ENCODE peak calls at places on chromosome 19, in six cellular contexts. T is astrocyte of the spinal cord; L is CD8-positive, alpha-beta T cell; Z is mucosa of descending colon; K is HCT116; J is GM23338. D is an unnamed sample.

GRCh38 chr19:582497-583197 is 7.0 kb upstream of the HCN2 start:
- DNase-seq in T (peak), L (no peak), Z (no peak), K (no peak), J (peak), D (no peak)

GRCh38 chr19:14497347-14497921 is 1.5 kb upstream of the GIPC1 start:
- DNase-seq in T (no peak), L (no peak), Z (peak), K (no peak), J (peak), D (no peak)

GRCh38 chr19:403221-404036 is 5.5 kb downstream of the C2CD4C start:
- DNase-seq in T (no peak), L (no peak), Z (peak), K (no peak), J (no peak), D (no peak)

GRCh38 chr19:14632286-14632685 is 42.4 kb downstream of the ADGRE3 start:
- DNase-seq in T (no peak), L (no peak), Z (no peak), K (peak), J (peak), D (peak)

GRCh38 chr19:31286491-31286890 is 62.7 kb downstream of the TSHZ3 start:
- DNase-seq in T (no peak), L (no peak), Z (no peak), K (no peak), J (no peak), D (no peak)

GRCh38 chr19:48095637-48096175 is 14.9 kb downstream of the PLA2G4C start:
- DNase-seq in T (no peak), L (no peak), Z (no peak), K (no peak), J (no peak), D (no peak)

GRCh38 chr19:17121736-17122293 is 46.2 kb downstream of the MYO9B start:
- DNase-seq in T (peak), L (no peak), Z (no peak), K (no peak), J (no peak), D (peak)

GRCh38 chr19:7434391-7434790 is 54.4 kb downstream of the PEX11G start:
- DNase-seq in T (no peak), L (no peak), Z (no peak), K (no peak), J (no peak), D (no peak)

GRCh38 chr19:45150731-45151725 is 9.8 kb downstream of the NKPD1 start:
- DNase-seq in T (no peak), L (no peak), Z (no peak), K (no peak), J (no peak), D (no peak)

GRCh38 chr19:4577020-4577782 is 17.7 kb upstream of the SEMA6B start:
- DNase-seq in T (peak), L (no peak), Z (no peak), K (no peak), J (peak), D (peak)

GRCh38 chr19:45772130-45772880 is 3.3 kb upstream of the SIX5 start:
- DNase-seq in T (no peak), L (no peak), Z (no peak), K (no peak), J (no peak), D (no peak)

GRCh38 chr19:4267101-4267900 is 11.8 kb upstream of the SHD start:
- DNase-seq in T (peak), L (peak), Z (peak), K (peak), J (peak), D (peak)

GRCh38 chr19:51372649-51373504 is at the start of gene NKG7:
- DNase-seq in T (no peak), L (peak), Z (peak), K (no peak), J (no peak), D (no peak)

GRCh38 chr19:48795855-48796142 is 15.0 kb downstream of the BCAT2 start:
- DNase-seq in T (no peak), L (no peak), Z (no peak), K (no peak), J (no peak), D (no peak)

DNA sequence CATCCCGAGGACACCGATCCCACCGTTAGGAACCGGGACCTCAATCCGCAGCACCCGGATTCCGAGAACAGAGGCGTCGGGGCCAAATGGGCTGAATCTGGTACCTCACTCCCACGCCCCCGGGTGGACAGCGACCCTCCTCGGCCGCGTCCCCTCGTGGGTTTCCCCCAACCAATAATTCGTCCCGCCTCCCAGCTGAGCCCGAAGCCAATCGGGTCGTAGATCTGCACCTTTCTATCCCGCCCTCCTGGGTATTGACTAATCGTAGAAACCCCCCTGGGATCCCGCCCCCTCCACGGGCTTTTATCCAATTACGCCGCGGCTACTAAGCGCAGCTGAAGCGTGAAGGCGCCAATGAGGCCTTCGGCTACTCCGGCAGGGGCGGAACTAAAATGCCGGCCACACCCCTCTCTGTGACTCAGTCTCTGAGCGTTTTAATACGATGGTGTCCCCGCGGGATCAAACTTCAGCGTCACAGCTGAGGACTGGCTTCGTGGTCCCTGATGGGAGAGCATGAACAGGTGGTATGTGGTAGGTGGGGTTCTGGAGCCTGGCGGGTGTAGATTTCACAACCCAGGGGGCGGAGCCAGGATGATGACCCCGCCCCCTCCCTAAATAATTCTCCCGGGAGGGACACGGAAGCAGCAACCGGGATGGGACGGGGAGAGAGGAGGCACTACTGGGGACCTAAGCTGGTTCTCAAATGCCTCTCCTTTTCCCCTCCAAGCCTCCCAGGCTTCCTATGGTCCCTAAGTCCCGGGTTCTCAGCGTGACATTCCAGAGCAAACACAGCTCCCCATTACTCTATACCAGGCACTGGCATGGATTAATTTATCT is at the start of the genes CCDC159 and TMEM205:
- DNase-seq in T (peak), L (peak), Z (peak), K (peak), J (peak), D (peak)
- TF ChIP-seq CTCF in T (peak), L (no peak), Z (peak), K (no peak), J (peak), D (no peak)

DNA sequence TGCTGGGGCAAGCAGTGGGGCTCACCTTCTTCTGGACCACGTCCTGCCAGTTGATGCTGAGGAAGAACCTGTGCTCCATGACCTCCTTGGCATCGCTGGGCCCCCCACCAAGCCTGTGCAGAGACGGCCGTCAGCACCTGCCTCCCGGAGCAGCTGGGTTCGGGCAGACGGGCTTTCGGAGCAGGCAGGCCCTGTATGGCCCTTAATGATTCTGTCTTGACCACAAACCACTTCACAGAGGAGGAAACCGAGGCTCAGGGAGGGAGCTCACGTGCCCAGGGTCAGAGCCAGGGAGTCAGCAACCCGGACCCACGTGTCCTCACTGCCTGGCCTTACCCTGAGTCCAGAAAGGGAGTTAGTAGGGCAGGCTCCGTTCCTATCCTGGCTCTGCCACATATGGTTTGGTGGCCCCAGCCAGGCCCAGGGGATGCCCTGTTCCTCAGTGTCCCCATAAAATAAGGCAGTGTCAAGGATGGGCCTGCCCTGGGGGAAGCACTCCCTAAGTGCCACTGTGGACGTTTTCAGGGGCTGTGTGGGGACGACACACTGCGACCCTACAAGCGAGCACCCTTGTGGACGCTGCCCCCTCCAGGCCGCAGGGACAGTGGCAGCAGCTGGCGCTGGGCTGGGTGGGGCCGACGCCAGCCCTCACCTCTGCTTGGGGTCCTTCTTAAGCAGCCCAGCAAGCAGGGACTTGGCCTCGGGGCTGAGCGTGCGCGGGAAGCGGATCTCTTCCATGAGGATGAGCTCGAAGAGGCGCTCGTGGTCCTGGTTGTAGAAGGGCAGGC is 8.9 kb upstream of the CCNP start:
- DNase-seq in T (no peak), L (no peak), Z (no peak), K (no peak), J (peak), D (no peak)
- TF ChIP-seq CTCF in T (peak), L (no peak), Z (no peak), K (peak), J (peak), D (peak)

GRCh38 chr19:18596752-18597157 is 8.2 kb downstream of the REX1BD start:
- DNase-seq in T (no peak), L (no peak), Z (peak), K (peak), J (peak), D (peak)

GRCh38 chr19:18591735-18592385 is 3.3 kb downstream of the REX1BD start:
- DNase-seq in T (no peak), L (no peak), Z (peak), K (no peak), J (no peak), D (no peak)

GRCh38 chr19:18594096-18594823 is 5.7 kb downstream of the REX1BD start:
- DNase-seq in T (peak), L (peak), Z (peak), K (no peak), J (peak), D (peak)

GRCh38 chr19:18593367-18594095 is 4.9 kb downstream of the REX1BD start:
- DNase-seq in T (no peak), L (no peak), Z (peak), K (no peak), J (peak), D (no peak)

GRCh38 chr19:18594824-18595373 is 6.3 kb downstream of the REX1BD start:
- DNase-seq in T (no peak), L (no peak), Z (peak), K (no peak), J (no peak), D (no peak)
- TF ChIP-seq CTCF in T (no peak), L (no peak), Z (no peak), K (no peak), J (no peak), D (no peak)

GRCh38 chr19:32865326-32865725 is 4.2 kb downstream of the SLC7A9 start:
- DNase-seq in T (no peak), L (no peak), Z (no peak), K (no peak), J (no peak), D (no peak)

GRCh38 chr19:32868206-32868950 is 1.2 kb downstream of the SLC7A9 start:
- DNase-seq in T (no peak), L (no peak), Z (no peak), K (no peak), J (no peak), D (no peak)

GRCh38 chr19:32866061-32866460 is 3.5 kb downstream of the SLC7A9 start:
- DNase-seq in T (no peak), L (no peak), Z (no peak), K (no peak), J (no peak), D (no peak)

GRCh38 chr19:32864318-32865007 is 5.1 kb downstream of the SLC7A9 start:
- DNase-seq in T (no peak), L (no peak), Z (no peak), K (no peak), J (no peak), D (no peak)

GRCh38 chr19:32866564-32867265 is 2.9 kb downstream of the SLC7A9 start:
- DNase-seq in T (no peak), L (no peak), Z (no peak), K (no peak), J (no peak), D (no peak)
- TF ChIP-seq CTCF in T (no peak), L (no peak), Z (no peak), K (no peak), J (no peak), D (no peak)

DNA sequence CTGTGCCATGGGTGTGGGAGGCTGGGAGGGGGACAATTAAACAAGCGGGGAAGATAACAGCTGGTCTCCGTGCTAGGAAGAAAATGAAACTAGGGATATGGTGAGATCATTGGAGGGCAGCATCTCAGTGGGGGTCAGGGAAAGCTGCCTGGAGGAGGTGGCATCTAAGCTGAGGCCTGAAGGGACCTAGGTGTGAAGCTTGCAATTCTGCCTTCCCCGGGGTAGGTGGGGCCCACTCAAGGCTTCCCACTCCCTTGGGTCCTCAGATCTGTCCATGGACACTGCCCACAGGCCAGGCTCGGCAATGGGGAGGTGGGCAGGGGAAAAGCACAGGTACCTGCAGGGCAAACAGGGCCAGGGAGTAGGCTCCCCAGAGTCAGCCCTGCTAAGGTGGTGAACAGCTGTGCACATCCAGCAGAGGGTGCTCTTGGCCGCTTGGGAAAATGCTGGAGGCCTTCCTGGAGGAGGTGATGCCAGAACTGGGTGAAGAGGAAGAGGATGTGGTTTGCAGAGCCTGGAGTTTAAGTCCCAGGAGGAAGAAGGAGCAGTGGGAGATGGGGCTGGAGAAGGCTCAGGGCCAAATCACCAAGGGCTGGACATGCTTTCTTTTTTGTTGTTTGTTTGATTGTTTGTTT is 25.7 kb upstream of the CCNE1 start:
- DNase-seq in T (no peak), L (no peak), Z (no peak), K (peak), J (peak), D (no peak)
- TF ChIP-seq CTCF in T (no peak), L (no peak), Z (no peak), K (peak), J (peak), D (no peak)

GRCh38 chr19:22882797-22883196 is 50.7 kb downstream of the ZNF723 start:
- DNase-seq in T (peak), L (no peak), Z (no peak), K (peak), J (peak), D (peak)
- TF ChIP-seq CTCF in T (no peak), L (no peak), Z (no peak), K (no peak), J (peak), D (no peak)

DNA sequence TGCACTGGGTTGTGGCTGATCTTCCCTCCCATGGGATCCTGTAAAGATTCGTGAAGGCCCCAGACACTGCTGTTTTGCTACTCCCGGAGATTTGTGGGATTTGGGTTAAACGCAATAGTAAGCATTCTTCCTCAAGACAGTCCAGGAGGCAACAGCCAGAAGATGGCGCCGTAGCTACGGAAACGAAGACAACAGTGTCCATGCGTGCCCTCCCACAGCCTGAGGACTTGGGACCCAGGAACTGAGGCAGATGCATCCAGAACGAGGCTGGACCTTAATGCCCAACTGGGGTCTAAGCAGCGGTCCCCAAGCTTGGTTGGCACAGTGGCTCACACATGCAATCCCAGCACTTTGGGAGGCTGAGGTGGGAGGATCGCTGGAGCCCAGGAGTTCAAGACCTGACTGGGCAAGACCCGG is 57.6 kb upstream of the ZNF507 start:
- DNase-seq in T (peak), L (no peak), Z (peak), K (peak), J (peak), D (peak)
- TF ChIP-seq CTCF in T (peak), L (no peak), Z (no peak), K (peak), J (peak), D (peak)

D was measured in fibroblast of pulmonary artery.